ENCODE peak calls at places on chromosome 1, in four cellular contexts. A is stimulated activated CD4-positive, alpha-beta T cell treated with anti-CD3 and anti-CD28 coated beads, Interleukin-4, amount 100 ng/mL, for 4 hours; E is astrocyte; Y is astrocyte of the spinal cord. V is an unnamed sample.

GRCh38 chr1:27332536-27333281 is 9.1 kb upstream of the SYTL1 start:
- DNase-seq in A (no peak), E (no peak), Y (peak), V (no peak)

GRCh38 chr1:119646521-119647227 is 1.4 kb downstream of the ZNF697 start:
- DNase-seq in A (no peak), E (peak), Y (peak), V (no peak)

GRCh38 chr1:97796716-97797115 is 124.1 kb downstream of the DPYD start:
- DNase-seq in A (no peak), E (peak), Y (peak), V (no peak)

GRCh38 chr1:91851130-91852010 is 34.6 kb downstream of the TGFBR3 start:
- DNase-seq in A (no peak), E (peak), Y (peak), V (no peak)

GRCh38 chr1:231724876-231725647 is 98.5 kb downstream of the DISC1 start:
- DNase-seq in A (no peak), E (peak), Y (peak), V (no peak)

GRCh38 chr1:20343149-20343936 is 52.7 kb downstream of the VWA5B1 start:
- DNase-seq in A (peak), E (no peak), Y (no peak), V (no peak)

GRCh38 chr1:7389786-7390603 is 381.1 kb upstream of the VAMP3 start:
- DNase-seq in A (no peak), E (peak), Y (no peak), V (no peak)

GRCh38 chr1:111535256-111536191 is 32.1 kb upstream of the ADORA3 start:
- DNase-seq in A (no peak), E (peak), Y (no peak), V (no peak)

GRCh38 chr1:219847215-219847855 is 81.0 kb downstream of the SLC30A10 start:
- DNase-seq in A (no peak), E (no peak), Y (no peak), V (no peak)

GRCh38 chr1:207327994-207328393 is 6.5 kb downstream of the CD55 start:
- DNase-seq in A (no peak), E (peak), Y (peak), V (no peak)

GRCh38 chr1:14296795-14297194 is 301.7 kb upstream of the KAZN start:
- DNase-seq in A (no peak), E (peak), Y (peak), V (no peak)

GRCh38 chr1:111290104-111290503 is 547 bp upstream of the CHIA start:
- DNase-seq in A (no peak), E (no peak), Y (no peak), V (no peak)

GRCh38 chr1:117048431-117049133 is 11.5 kb upstream of the TTF2 start:
- DNase-seq in A (no peak), E (no peak), Y (no peak), V (no peak)

GRCh38 chr1:60850084-60850483 is 232.3 kb upstream of the NFIA start:
- DNase-seq in A (no peak), E (no peak), Y (no peak), V (no peak)

GRCh38 chr1:61659061-61659460 is 65.9 kb downstream of the TM2D1 start:
- DNase-seq in A (no peak), E (no peak), Y (no peak), V (no peak)